ENCODE peak calls at places on chromosome 15, in eight cellular contexts. W is SK-N-SH, D is sigmoid colon, L is K562, I is esophagus muscularis mucosa, E is transverse colon, Q is GM12878, K is HepG2. G is an unnamed sample.

GRCh38 chr15:60407406-60407805 is 9.6 kb upstream of the ANXA2 start:
- DNase-seq in W (no peak), D (no peak), L (no peak), I (no peak), E (no peak), Q (no peak), K (no peak), G (no peak)

GRCh38 chr15:66825731-66826130 is 123.7 kb downstream of the SMAD6 start:
- DNase-seq in W (no peak), D (no peak), L (no peak), I (no peak), E (no peak), Q (no peak), K (no peak), G (no peak)

GRCh38 chr15:33700695-33701303 is 267.5 kb upstream of the CHRM5 start:
- DNase-seq in W (peak), D (peak), L (peak), I (no peak), E (peak), Q (peak), K (peak), G (peak)

GRCh38 chr15:60424006-60424405 is 26.2 kb upstream of the ANXA2 start:
- DNase-seq in W (no peak), D (no peak), L (no peak), I (no peak), E (no peak), Q (no peak), K (no peak), G (no peak)

GRCh38 chr15:75063338-75063737 is 39.9 kb downstream of the PPCDC start:
- DNase-seq in W (no peak), D (no peak), L (no peak), I (no peak), E (no peak), Q (no peak), K (no peak), G (no peak)

GRCh38 chr15:40927497-40928346 is 1.4 kb upstream of the DLL4 start:
- DNase-seq in W (peak), D (no peak), L (peak), I (no peak), E (peak), Q (no peak), K (no peak), G (no peak)

GRCh38 chr15:31360843-31361763 is 34.5 kb downstream of the KLF13 start:
- DNase-seq in W (peak), D (no peak), L (no peak), I (no peak), E (peak), Q (no peak), K (no peak), G (peak)

GRCh38 chr15:82146558-82146957 is 100.7 kb upstream of the MEX3B start:
- DNase-seq in W (no peak), D (no peak), L (no peak), I (no peak), E (no peak), Q (no peak), K (no peak), G (no peak)

GRCh38 chr15:70762469-70763119 is 764 bp downstream of the UACA start:
- DNase-seq in W (peak), D (peak), L (no peak), I (no peak), E (peak), Q (no peak), K (no peak), G (peak)

GRCh38 chr15:74245342-74245931 is 9.3 kb downstream of the CCDC33 start:
- DNase-seq in W (peak), D (no peak), L (peak), I (no peak), E (no peak), Q (no peak), K (no peak), G (no peak)

GRCh38 chr15:93029613-93030429 is 59.2 kb downstream of the RGMA start:
- DNase-seq in W (no peak), D (peak), L (no peak), I (no peak), E (no peak), Q (no peak), K (no peak), G (no peak)

GRCh38 chr15:41620536-41621199 is 39.5 kb upstream of the MGA start:
- DNase-seq in W (peak), D (no peak), L (no peak), I (no peak), E (no peak), Q (no peak), K (no peak), G (no peak)

GRCh38 chr15:95556866-95557225 is 773.7 kb upstream of the NR2F2 start:
- DNase-seq in W (no peak), D (no peak), L (no peak), I (no peak), E (no peak), Q (no peak), K (no peak), G (no peak)

GRCh38 chr15:39645138-39645975 is 64.5 kb downstream of the THBS1 start:
- DNase-seq in W (no peak), D (no peak), L (no peak), I (no peak), E (no peak), Q (no peak), K (no peak), G (no peak)

GRCh38 chr15:78105541-78106241 is 13.3 kb downstream of the SH2D7 start:
- DNase-seq in W (no peak), D (peak), L (no peak), I (no peak), E (peak), Q (no peak), K (peak), G (no peak)

GRCh38 chr15:52136471-52136993 is 24.0 kb upstream of the BCL2L10 start:
- DNase-seq in W (no peak), D (no peak), L (no peak), I (no peak), E (no peak), Q (no peak), K (no peak), G (no peak)

GRCh38 chr15:80517290-80517689 is 113.1 kb downstream of the ARNT2 start:
- DNase-seq in W (no peak), D (no peak), L (no peak), I (no peak), E (no peak), Q (no peak), K (no peak), G (no peak)

GRCh38 chr15:43998607-43999006 is 171.8 kb downstream of the WDR76 start:
- DNase-seq in W (peak), D (no peak), L (no peak), I (peak), E (peak), Q (no peak), K (no peak), G (no peak)

GRCh38 chr15:31125061-31125460 is 23.5 kb upstream of the TRPM1 start:
- DNase-seq in W (no peak), D (no peak), L (no peak), I (no peak), E (no peak), Q (no peak), K (no peak), G (no peak)

GRCh38 chr15:64340355-64340754 is 15.6 kb downstream of the CSNK1G1 start:
- DNase-seq in W (no peak), D (no peak), L (no peak), I (no peak), E (no peak), Q (no peak), K (no peak), G (no peak)

GRCh38 chr15:61839541-61839940 is 220.7 kb downstream of the VPS13C start:
- DNase-seq in W (no peak), D (no peak), L (no peak), I (no peak), E (no peak), Q (no peak), K (no peak), G (no peak)

GRCh38 chr15:74233864-74234597 is 2.1 kb upstream of the CCDC33 start:
- DNase-seq in W (peak), D (no peak), L (no peak), I (no peak), E (no peak), Q (no peak), K (no peak), G (no peak)

GRCh38 chr15:92392462-92392861 is 1.2 kb upstream of the ST8SIA2 start:
- DNase-seq in W (no peak), D (no peak), L (no peak), I (no peak), E (no peak), Q (no peak), K (no peak), G (no peak)

GRCh38 chr15:29089731-29090616 is 179.6 kb downstream of the NSMCE3 start:
- DNase-seq in W (no peak), D (peak), L (no peak), I (no peak), E (no peak), Q (no peak), K (no peak), G (no peak)

GRCh38 chr15:40353697-40354096 is 2.9 kb downstream of the PHGR1 start:
- DNase-seq in W (no peak), D (peak), L (no peak), I (no peak), E (peak), Q (no peak), K (no peak), G (peak)

GRCh38 chr15:67185051-67185450 is 69.4 kb downstream of the AAGAB start:
- DNase-seq in W (no peak), D (no peak), L (no peak), I (no peak), E (no peak), Q (no peak), K (no peak), G (no peak)

GRCh38 chr15:83999396-84000120 is 236.0 kb upstream of the GOLGA6L4 start:
- DNase-seq in W (no peak), D (no peak), L (no peak), I (no peak), E (no peak), Q (no peak), K (no peak), G (no peak)

GRCh38 chr15:67105065-67105951 is 39.9 kb downstream of the SMAD3 start:
- DNase-seq in W (no peak), D (peak), L (no peak), I (no peak), E (peak), Q (no peak), K (peak), G (peak)

GRCh38 chr15:23397779-23398178 is 43.2 kb downstream of the GOLGA8S start:
- DNase-seq in W (no peak), D (no peak), L (no peak), I (no peak), E (no peak), Q (no peak), K (no peak), G (no peak)

GRCh38 chr15:75198560-75199346 is 2.9 kb upstream of the C15orf39 start:
- DNase-seq in W (no peak), D (no peak), L (no peak), I (no peak), E (peak), Q (peak), K (peak), G (no peak)

GRCh38 chr15:34275154-34275553 is 50.3 kb downstream of the EMC4 start:
- DNase-seq in W (no peak), D (no peak), L (no peak), I (no peak), E (no peak), Q (no peak), K (no peak), G (no peak)

GRCh38 chr15:83436513-83437158 is 10.5 kb upstream of the SH3GL3 start:
- DNase-seq in W (peak), D (no peak), L (peak), I (peak), E (no peak), Q (no peak), K (peak), G (no peak)

DNA sequence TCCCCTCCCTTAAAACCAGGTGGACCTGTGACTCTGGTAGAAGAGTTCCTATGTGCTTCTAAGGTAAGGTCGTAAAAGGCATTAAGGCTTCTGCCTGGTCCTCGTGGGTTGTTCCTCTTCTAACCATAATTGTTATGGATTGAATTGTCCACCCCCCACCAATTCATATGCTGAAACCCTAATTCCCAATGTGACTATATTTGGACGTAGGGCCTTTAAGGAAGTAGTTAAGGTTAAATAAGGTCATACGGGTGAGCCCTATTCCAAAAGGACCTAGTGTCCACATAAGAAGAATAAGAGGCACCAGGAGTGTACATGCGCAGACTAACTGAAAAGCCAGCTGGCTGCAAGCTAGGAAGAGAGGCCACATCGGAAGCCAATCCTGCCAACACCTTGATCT is 1.9 kb downstream of the ADPGK start:
- DNase-seq in W (no peak), D (no peak), L (no peak), I (no peak), E (no peak), Q (no peak), K (no peak), G (no peak)
- H3K4me3 ChIP-seq in W (no peak), D (no peak), L (peak), I (no peak), E (no peak), Q (peak), K (peak), G (peak)

GRCh38 chr15:25901841-25902610 is 38.9 kb upstream of the ATP10A start:
- DNase-seq in W (no peak), D (no peak), L (no peak), I (no peak), E (no peak), Q (no peak), K (no peak), G (no peak)

GRCh38 chr15:25900901-25901300 is 37.8 kb upstream of the ATP10A start:
- DNase-seq in W (no peak), D (no peak), L (no peak), I (no peak), E (no peak), Q (no peak), K (no peak), G (no peak)

GRCh38 chr15:25903024-25903581 is 40.0 kb upstream of the ATP10A start:
- DNase-seq in W (no peak), D (peak), L (no peak), I (no peak), E (no peak), Q (no peak), K (no peak), G (no peak)

GRCh38 chr15:25909325-25909724 is 46.2 kb upstream of the ATP10A start:
- DNase-seq in W (no peak), D (no peak), L (no peak), I (no peak), E (no peak), Q (no peak), K (no peak), G (no peak)

GRCh38 chr15:25905140-25905539 is 42.0 kb upstream of the ATP10A start:
- DNase-seq in W (no peak), D (peak), L (no peak), I (no peak), E (peak), Q (no peak), K (no peak), G (no peak)
- TF ChIP-seq POLR2AphosphoS5 in W (no peak), D (no peak), L (no peak), I (peak), E (no peak), Q (no peak), K (no peak), G (no peak)

GRCh38 chr15:69380100-69380725 is 33.9 kb upstream of the KIF23 start:
- DNase-seq in W (no peak), D (peak), L (peak), I (no peak), E (no peak), Q (no peak), K (peak), G (no peak)
- TF ChIP-seq EP300 in W (no peak), D (no peak), L (no peak), I (no peak), E (no peak), Q (no peak), K (no peak), G (no peak)

DNA sequence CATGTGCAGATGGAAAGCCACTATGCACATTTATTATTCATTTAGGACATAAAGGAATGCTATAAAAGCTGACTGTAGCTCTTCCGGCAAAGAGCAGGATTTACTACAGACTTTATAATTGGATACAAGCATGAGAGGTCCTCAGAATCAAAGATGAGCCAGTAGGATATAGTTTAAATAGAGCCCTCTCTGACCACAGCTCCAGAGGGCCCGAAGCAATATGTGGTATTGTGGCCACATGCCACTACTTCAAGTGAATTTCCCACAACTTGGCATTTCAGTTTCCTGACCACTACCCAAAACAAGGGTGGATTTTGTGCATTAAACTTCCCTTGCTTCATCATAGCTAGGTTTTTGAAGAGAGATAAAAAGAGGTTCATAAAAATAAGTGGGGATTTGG is 140.9 kb downstream of the ATP8B4 start:
- DNase-seq in W (no peak), D (no peak), L (no peak), I (no peak), E (no peak), Q (no peak), K (no peak), G (no peak)
- H3K4me3 ChIP-seq in W (no peak), D (no peak), L (no peak), I (no peak), E (no peak), Q (no peak), K (no peak), G (no peak)

G was measured in stomach.